ENCODE peak calls at places on chromosomes 5 and 9, in seven cellular contexts. L is pancreas; J is breast epithelium; F is kidney; U is PC-9; M is GM23248; A is naive thymus-derived CD4-positive, alpha-beta T cell. S is an unnamed sample.

GRCh38 chr5:170104710-170105109 is 987 bp upstream of the FOXI1 start:
- DNase-seq in L (no peak), J (no peak), F (no peak), U (no peak), M (no peak), A (no peak), S (no peak)

GRCh38 chr5:129216001-129216400 is 121.5 kb downstream of the ISOC1 start:
- DNase-seq in L (no peak), J (no peak), F (no peak), U (no peak), M (no peak), A (no peak), S (no peak)

GRCh38 chr5:97501965-97502305 is 318.9 kb upstream of the RIOK2 start:
- DNase-seq in L (no peak), J (no peak), F (no peak), U (no peak), M (no peak), A (no peak), S (no peak)

GRCh38 chr5:94893404-94894145 is 275.1 kb downstream of the SLF1 start:
- DNase-seq in L (no peak), J (no peak), F (no peak), U (no peak), M (peak; percentile 47), A (no peak), S (no peak)

GRCh38 chr9:110655723-110656641 is 12.6 kb upstream of the MUSK start:
- DNase-seq in L (no peak), J (no peak), F (peak; percentile 44), U (no peak), M (peak; percentile 90), A (no peak), S (no peak)

GRCh38 chr5:10902145-10902544 is 141.1 kb upstream of the DAP start:
- DNase-seq in L (no peak), J (no peak), F (no peak), U (no peak), M (peak; percentile 55), A (no peak), S (no peak)

GRCh38 chr5:123528878-123529277 is 16.9 kb downstream of the CSNK1G3 start:
- DNase-seq in L (no peak), J (no peak), F (no peak), U (no peak), M (no peak), A (no peak), S (no peak)

GRCh38 chr5:60677831-60678664 is 21.9 kb downstream of the DEPDC1B start:
- DNase-seq in L (no peak), J (no peak), F (no peak), U (no peak), M (peak; percentile 58), A (no peak), S (no peak)

GRCh38 chr5:111386832-111387162 is 125.5 kb downstream of the STARD4 start:
- DNase-seq in L (no peak), J (no peak), F (no peak), U (no peak), M (no peak), A (no peak), S (no peak)

GRCh38 chr5:23268136-23268535 is 239.3 kb upstream of the PRDM9 start:
- DNase-seq in L (no peak), J (no peak), F (no peak), U (no peak), M (peak; percentile 3), A (no peak), S (no peak)

GRCh38 chr5:142474426-142474825 is 149.6 kb upstream of the SPRY4 start:
- DNase-seq in L (no peak), J (no peak), F (no peak), U (no peak), M (peak; percentile 62), A (no peak), S (no peak)

GRCh38 chr9:14300588-14300987 is 13.4 kb downstream of the NFIB start:
- DNase-seq in L (no peak), J (no peak), F (no peak), U (no peak), M (no peak), A (no peak), S (no peak)

GRCh38 chr5:33650911-33651310 is 210.1 kb downstream of the TARS1 start:
- DNase-seq in L (no peak), J (no peak), F (no peak), U (peak; percentile 85), M (peak; percentile 34), A (no peak), S (no peak)

DNA sequence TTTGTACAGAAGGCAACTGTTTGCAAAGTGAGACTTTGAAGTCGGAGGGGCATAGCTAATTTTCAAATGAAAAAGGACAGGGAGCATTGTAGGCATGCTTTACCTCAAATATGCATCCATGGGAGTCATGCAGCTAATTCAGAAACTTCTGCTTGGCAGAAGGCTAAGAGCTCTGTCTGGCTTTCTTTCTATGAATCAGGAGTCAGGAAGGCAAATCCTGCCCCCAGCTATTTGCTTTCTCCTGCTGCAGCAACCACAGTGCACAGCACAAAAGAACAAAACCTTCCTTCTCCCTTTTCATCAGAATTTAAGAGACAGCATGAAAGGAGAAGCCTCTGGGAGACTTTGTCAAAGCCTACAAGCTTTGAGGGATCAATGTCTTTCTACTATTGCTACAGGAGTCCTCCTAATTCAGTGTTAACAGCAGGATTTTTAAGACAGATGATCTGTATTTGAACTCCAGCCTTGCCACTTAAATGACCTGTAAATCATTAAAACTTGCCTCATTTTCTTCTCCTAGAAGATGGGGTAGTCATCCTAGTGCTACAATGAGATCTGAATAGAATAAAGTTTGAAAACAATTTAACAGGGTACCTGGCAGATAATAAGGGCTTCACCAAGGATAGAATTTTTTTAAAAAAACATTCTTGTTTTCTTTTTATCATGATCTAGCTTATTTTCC is 209.2 kb downstream of the TARS1 start:
- DNase-seq in L (no peak), J (no peak), F (no peak), U (peak; percentile 90), M (peak; percentile 92), A (no peak), S (no peak)
- H3K36me3 ChIP-seq in L (no peaks in the 10 kb centered on the region), J (no peaks in the 10 kb centered on the region), F (no peaks in the 10 kb centered on the region), U (peaks cover 21% of the 10 kb centered on the region), M (no peaks in the 10 kb centered on the region), A (no peaks in the 10 kb centered on the region), S (no peaks in the 10 kb centered on the region)

DNA sequence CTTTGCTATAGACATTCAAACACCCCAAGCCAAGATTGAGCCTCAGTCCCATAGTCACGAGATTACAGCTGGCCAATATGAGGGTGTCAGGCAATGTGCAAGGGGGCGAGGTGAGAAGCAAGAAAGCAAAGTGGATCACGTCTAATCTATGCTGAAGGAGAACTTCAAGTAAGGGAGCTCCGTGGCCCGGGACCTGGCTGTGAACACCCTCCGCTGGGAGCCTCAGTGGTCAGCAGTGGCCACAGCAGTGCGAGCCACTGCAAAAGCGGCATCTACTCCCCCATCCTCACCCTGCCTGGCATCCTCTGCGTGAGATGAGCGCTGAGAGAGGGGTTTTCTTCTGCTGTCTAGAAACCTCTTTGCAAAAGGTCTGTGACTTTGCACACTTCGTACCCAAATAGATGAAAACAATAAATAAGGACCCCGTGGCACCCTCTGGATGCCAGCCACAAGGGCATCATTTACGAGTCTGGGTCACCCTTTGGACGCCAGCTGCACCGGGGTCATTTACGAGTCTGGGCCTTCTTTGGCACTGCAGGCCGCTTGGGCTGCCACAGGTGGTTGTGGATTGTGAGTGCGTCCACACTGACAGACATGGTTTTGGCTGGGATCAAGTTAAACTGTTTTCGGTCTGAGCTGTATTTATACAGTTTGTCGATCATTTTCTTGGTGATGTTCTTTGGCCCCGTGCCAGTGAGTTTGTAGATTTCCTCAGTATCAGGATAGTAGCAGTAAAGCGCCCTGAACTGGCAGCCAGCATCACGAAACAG is 96.4 kb downstream of the CAMSAP1 start:
- DNase-seq in L (peak; percentile 15), J (no peak), F (no peak), U (no peak), M (no peak), A (no peak), S (no peak)
- H3K36me3 ChIP-seq in L (peaks cover 7% of the 10 kb centered on the region), J (no peaks in the 10 kb centered on the region), F (peaks cover 25% of the 10 kb centered on the region), U (no peaks in the 10 kb centered on the region), M (peaks cover 7% of the 10 kb centered on the region), A (peaks cover 51% of the 10 kb centered on the region), S (peaks cover 13% of the 10 kb centered on the region)

DNA sequence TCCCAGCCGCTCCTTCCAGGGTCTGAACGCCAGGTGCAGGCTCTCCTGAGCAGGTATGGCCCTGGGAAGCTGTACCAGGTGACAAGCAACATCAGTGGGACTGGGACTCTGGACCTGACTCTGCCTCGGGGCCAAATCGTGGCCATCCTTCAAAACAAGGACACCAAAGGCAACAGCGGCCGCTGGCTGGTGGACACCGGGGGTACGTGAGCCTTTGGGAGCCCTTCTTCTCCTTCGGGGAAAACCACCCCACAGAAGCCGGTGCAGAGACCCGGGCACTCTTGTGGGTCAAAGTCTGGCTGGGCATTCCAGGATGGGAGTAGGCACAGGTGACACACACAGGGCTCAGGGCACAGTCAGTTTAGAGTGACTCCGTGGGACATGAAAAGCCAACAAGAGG is 45.8 kb downstream of the ARHGEF37 start:
- DNase-seq in L (no peak), J (no peak), F (no peak), U (no peak), M (no peak), A (no peak), S (no peak)
- H3K36me3 ChIP-seq in L (peaks cover 4% of the 10 kb centered on the region), J (no peaks in the 10 kb centered on the region), F (no peaks in the 10 kb centered on the region), U (no peaks in the 10 kb centered on the region), M (no peaks in the 10 kb centered on the region), A (no peaks in the 10 kb centered on the region), S (no peaks in the 10 kb centered on the region)

DNA sequence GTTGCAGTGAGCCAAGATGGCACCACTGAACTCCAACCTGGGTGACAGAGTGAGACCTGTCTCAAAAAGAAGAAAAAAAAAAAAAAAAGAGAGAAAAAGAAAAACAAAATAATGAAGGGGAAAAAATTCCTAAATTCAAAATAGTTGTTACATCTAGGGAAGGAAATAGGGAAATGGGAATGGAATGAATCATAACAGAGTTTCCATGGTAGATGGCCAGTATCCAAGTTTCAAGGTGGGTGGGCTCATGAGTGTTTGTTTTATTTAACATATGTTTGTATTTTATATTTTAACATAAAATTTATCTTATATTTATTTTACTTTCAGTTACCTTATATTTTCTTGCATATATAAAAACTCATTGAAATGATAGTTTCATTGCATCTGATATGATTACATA is 215.6 kb downstream of the ARHGEF28 start:
- DNase-seq in L (no peak), J (no peak), F (no peak), U (no peak), M (no peak), A (no peak), S (no peak)
- H3K36me3 ChIP-seq in L (no peaks in the 10 kb centered on the region), J (no peaks in the 10 kb centered on the region), F (peaks cover 28% of the 10 kb centered on the region), U (peaks cover 2% of the 10 kb centered on the region), M (peaks cover 6% of the 10 kb centered on the region), A (no peaks in the 10 kb centered on the region), S (no peaks in the 10 kb centered on the region)

DNA sequence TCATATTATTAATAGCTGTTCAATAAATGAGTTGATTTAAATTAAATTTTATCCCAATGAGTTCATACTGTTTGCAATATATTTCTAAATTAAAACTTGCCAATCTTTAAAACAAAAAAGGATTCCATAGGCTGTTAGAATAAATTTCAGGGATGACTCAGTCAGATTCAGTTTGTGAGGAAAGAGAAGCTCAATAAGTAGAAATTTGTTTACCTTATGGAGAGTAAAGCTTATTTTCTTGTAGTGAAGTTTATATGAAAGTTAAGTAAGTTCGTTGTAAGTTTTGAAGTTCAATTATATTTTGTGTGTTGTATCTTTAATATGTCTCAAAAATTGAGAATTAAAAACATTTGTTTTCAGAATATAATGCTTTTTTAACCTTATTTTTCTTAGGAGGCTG is 29.0 kb downstream of the GPBP1 start:
- DNase-seq in L (no peak), J (no peak), F (no peak), U (no peak), M (no peak), A (no peak), S (no peak)
- H3K36me3 ChIP-seq in L (no peaks in the 10 kb centered on the region), J (no peaks in the 10 kb centered on the region), F (no peaks in the 10 kb centered on the region), U (peaks cover 37% of the 10 kb centered on the region), M (peaks cover 5% of the 10 kb centered on the region), A (no peaks in the 10 kb centered on the region), S (no peaks in the 10 kb centered on the region)

S was measured in CD8-positive, alpha-beta T cell.